ENCODE peak calls at places on chromosomes 16 and 17, in eight cellular contexts. O is lower lobe of right lung, W is AG09309, U is neural progenitor cell, N is nephron progenitor cell, P is DND-41, Y is stomach, F is uterus. C is an unnamed sample.

GRCh38 chr17:17749921-17750320 is 68.7 kb downstream of the RAI1 start:
- DNase-seq in O (no peak), W (no peak), U (peak), N (peak), P (peak), Y (peak), F (peak), C (no peak)

GRCh38 chr17:66707051-66707450 is 127.9 kb upstream of the CACNG5 start:
- DNase-seq in O (no peak), W (no peak), U (no peak), N (no peak), P (no peak), Y (no peak), F (no peak), C (no peak)

GRCh38 chr16:30957456-30958163 is at the start of gene SETD1A:
- DNase-seq in O (peak), W (peak), U (peak), N (peak), P (peak), Y (peak), F (peak), C (peak)

GRCh38 chr17:12958786-12959185 is 59.0 kb downstream of the ELAC2 start:
- DNase-seq in O (no peak), W (peak), U (no peak), N (no peak), P (no peak), Y (no peak), F (no peak), C (no peak)

GRCh38 chr16:5580772-5581171 is 483.2 kb upstream of the EEF2KMT start:
- DNase-seq in O (no peak), W (no peak), U (no peak), N (no peak), P (no peak), Y (no peak), F (no peak), C (no peak)

GRCh38 chr16:83363521-83363920 is 444.3 kb upstream of the HSBP1 start:
- DNase-seq in O (no peak), W (no peak), U (no peak), N (no peak), P (no peak), Y (no peak), F (no peak), C (no peak)

GRCh38 chr17:30530346-30531025 is 53.3 kb downstream of the GOSR1 start:
- DNase-seq in O (no peak), W (no peak), U (no peak), N (no peak), P (no peak), Y (no peak), F (no peak), C (no peak)

GRCh38 chr16:2514333-2515179 is 804 bp downstream of the ATP6V0C start:
- DNase-seq in O (no peak), W (no peak), U (peak), N (no peak), P (peak), Y (peak), F (no peak), C (no peak)

GRCh38 chr16:50038756-50039529 is 13.9 kb downstream of the CNEP1R1 start:
- DNase-seq in O (peak), W (no peak), U (no peak), N (no peak), P (no peak), Y (peak), F (no peak), C (no peak)

GRCh38 chr17:80822700-80823410 is 168.8 kb upstream of the CHMP6 start:
- DNase-seq in O (peak), W (no peak), U (no peak), N (no peak), P (peak), Y (no peak), F (peak), C (peak)

GRCh38 chr17:45841883-45842525 is 2.7 kb upstream of the SPPL2C start:
- DNase-seq in O (no peak), W (no peak), U (no peak), N (no peak), P (no peak), Y (no peak), F (no peak), C (no peak)

GRCh38 chr17:66172706-66173223 is 19.2 kb downstream of the CEP112 start:
- DNase-seq in O (no peak), W (no peak), U (no peak), N (no peak), P (no peak), Y (no peak), F (no peak), C (no peak)

GRCh38 chr17:76337413-76337777 is 16.3 kb downstream of the PRPSAP1 start:
- DNase-seq in O (no peak), W (no peak), U (no peak), N (no peak), P (no peak), Y (no peak), F (no peak), C (no peak)

GRCh38 chr16:71754652-71755051 is 30.2 kb upstream of the PHLPP2 start:
- DNase-seq in O (no peak), W (no peak), U (no peak), N (no peak), P (no peak), Y (no peak), F (no peak), C (no peak)

GRCh38 chr16:4403133-4403949 is 13.1 kb downstream of the CORO7 start:
- DNase-seq in O (peak), W (no peak), U (no peak), N (no peak), P (no peak), Y (no peak), F (peak), C (no peak)

GRCh38 chr17:1931759-1932579 is 93.2 kb downstream of the RTN4RL1 start:
- DNase-seq in O (no peak), W (no peak), U (peak), N (peak), P (no peak), Y (peak), F (no peak), C (peak)

GRCh38 chr16:397135-397661 is at the start of gene NME4:
- DNase-seq in O (no peak), W (no peak), U (peak), N (peak), P (peak), Y (no peak), F (no peak), C (no peak)

GRCh38 chr17:16973760-16974540 is 2.0 kb upstream of the TNFRSF13B start:
- DNase-seq in O (no peak), W (no peak), U (no peak), N (no peak), P (no peak), Y (no peak), F (no peak), C (no peak)

GRCh38 chr16:81752225-81752875 is 26.7 kb upstream of the PLCG2 start:
- DNase-seq in O (peak), W (no peak), U (no peak), N (no peak), P (no peak), Y (peak), F (no peak), C (no peak)

GRCh38 chr16:89642574-89642973 is 14.9 kb downstream of the CHMP1A start:
- DNase-seq in O (no peak), W (no peak), U (no peak), N (no peak), P (no peak), Y (no peak), F (no peak), C (no peak)

GRCh38 chr16:30541502-30542329 is 7.1 kb upstream of the ZNF747 start:
- DNase-seq in O (no peak), W (no peak), U (peak), N (no peak), P (no peak), Y (peak), F (no peak), C (no peak)

GRCh38 chr16:86396918-86397317 is 113.4 kb upstream of the FOXF1 start:
- DNase-seq in O (no peak), W (peak), U (no peak), N (peak), P (no peak), Y (no peak), F (peak), C (no peak)

GRCh38 chr16:80899804-80900592 is 95.6 kb upstream of the CDYL2 start:
- DNase-seq in O (peak), W (peak), U (no peak), N (no peak), P (no peak), Y (peak), F (peak), C (peak)

GRCh38 chr17:67602439-67602838 is 115.3 kb upstream of the NOL11 start:
- DNase-seq in O (no peak), W (no peak), U (no peak), N (peak), P (no peak), Y (no peak), F (no peak), C (no peak)

GRCh38 chr17:43219746-43220380 is 8.2 kb downstream of the TMEM106A start:
- DNase-seq in O (no peak), W (no peak), U (no peak), N (no peak), P (no peak), Y (no peak), F (no peak), C (no peak)

GRCh38 chr16:23432176-23433128 is 20.5 kb downstream of the COG7 start:
- DNase-seq in O (no peak), W (no peak), U (no peak), N (no peak), P (no peak), Y (no peak), F (no peak), C (no peak)

GRCh38 chr16:57325458-57325857 is 33.1 kb upstream of the CCL22 start:
- DNase-seq in O (no peak), W (no peak), U (no peak), N (no peak), P (no peak), Y (no peak), F (no peak), C (no peak)

GRCh38 chr17:67456889-67457288 is 79.8 kb downstream of the PITPNC1 start:
- DNase-seq in O (no peak), W (no peak), U (no peak), N (no peak), P (no peak), Y (no peak), F (no peak), C (no peak)

GRCh38 chr17:28363186-28363585 is 1.8 kb downstream of the SEBOX start:
- DNase-seq in O (no peak), W (no peak), U (no peak), N (no peak), P (no peak), Y (no peak), F (no peak), C (no peak)

DNA sequence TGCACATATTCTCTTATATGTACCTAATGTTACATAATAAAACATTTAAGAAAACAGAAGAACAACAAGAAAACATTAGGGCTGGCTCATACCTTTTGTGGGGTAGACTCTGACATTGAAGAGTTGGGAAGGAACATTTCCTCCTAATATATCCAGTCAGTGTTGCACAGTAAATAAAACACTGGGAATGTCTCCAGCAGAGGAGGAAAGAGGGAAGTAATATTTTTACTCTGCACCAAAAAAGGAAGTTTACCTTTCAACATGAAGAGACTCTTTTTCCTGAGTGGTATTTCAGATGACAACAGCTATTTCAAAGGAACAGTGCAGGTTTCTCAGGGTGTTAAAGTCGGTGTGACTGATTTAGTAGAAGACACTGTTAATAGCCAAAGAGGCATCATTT is 31.9 kb downstream of the EPN2 start:
- DNase-seq in O (no peak), W (no peak), U (no peak), N (no peak), P (no peak), Y (no peak), F (no peak), C (peak)
- TF ChIP-seq CTCF in O (no peak), W (no peak), U (no peak), N (no peak), P (no peak), Y (no peak), F (no peak), C (no peak)

GRCh38 chr16:22186517-22186916 is 19.6 kb upstream of the EEF2K start:
- DNase-seq in O (no peak), W (no peak), U (peak), N (peak), P (no peak), Y (no peak), F (no peak), C (no peak)

GRCh38 chr16:22181843-22182242 is 19.5 kb downstream of the SDR42E2 start:
- DNase-seq in O (no peak), W (no peak), U (no peak), N (no peak), P (no peak), Y (no peak), F (no peak), C (no peak)

GRCh38 chr16:22184615-22184968 is 21.5 kb upstream of the EEF2K start:
- DNase-seq in O (no peak), W (no peak), U (no peak), N (no peak), P (no peak), Y (no peak), F (no peak), C (no peak)

GRCh38 chr16:22183335-22183734 is 21.0 kb downstream of the SDR42E2 start:
- DNase-seq in O (no peak), W (no peak), U (no peak), N (no peak), P (no peak), Y (no peak), F (no peak), C (no peak)

DNA sequence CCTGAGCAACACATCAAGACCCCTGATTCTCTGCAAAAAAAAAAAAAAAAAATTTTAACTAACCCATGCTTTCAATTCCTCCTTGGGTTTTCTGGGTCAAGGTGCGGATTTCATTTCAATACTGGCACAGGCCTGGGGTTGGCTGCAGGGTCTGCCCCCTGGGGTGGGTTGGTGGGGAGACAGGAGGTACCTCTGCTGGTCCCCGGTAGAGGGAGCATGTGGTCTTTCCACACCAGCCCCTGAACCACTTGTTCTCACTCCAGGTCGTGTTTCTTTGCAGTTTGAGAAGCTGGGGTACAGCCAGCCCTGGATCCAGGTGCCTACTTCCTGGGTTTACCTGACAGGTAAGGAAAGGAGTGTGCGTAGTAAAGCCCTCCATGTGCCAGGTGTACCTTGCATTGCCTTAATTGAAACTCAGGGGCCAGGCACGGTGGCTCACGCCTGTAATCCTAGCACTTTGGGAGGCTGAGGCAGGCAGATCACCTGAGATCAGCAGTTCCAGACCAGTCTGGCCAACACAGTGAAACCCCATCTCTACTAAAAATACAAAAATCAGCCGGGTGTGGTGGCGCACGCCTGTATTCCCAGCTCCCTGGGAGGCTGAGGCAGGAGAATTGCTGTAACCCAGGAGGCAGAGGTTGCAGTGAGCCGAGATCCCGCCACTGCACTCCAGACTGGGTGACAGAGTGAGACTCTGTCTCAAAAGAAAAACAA is 21.8 kb downstream of the SDR42E2 start:
- DNase-seq in O (no peak), W (no peak), U (peak), N (peak), P (peak), Y (no peak), F (no peak), C (no peak)
- TF ChIP-seq CTCF in O (peak), W (peak), U (peak), N (peak), P (peak), Y (no peak), F (no peak), C (peak)

DNA sequence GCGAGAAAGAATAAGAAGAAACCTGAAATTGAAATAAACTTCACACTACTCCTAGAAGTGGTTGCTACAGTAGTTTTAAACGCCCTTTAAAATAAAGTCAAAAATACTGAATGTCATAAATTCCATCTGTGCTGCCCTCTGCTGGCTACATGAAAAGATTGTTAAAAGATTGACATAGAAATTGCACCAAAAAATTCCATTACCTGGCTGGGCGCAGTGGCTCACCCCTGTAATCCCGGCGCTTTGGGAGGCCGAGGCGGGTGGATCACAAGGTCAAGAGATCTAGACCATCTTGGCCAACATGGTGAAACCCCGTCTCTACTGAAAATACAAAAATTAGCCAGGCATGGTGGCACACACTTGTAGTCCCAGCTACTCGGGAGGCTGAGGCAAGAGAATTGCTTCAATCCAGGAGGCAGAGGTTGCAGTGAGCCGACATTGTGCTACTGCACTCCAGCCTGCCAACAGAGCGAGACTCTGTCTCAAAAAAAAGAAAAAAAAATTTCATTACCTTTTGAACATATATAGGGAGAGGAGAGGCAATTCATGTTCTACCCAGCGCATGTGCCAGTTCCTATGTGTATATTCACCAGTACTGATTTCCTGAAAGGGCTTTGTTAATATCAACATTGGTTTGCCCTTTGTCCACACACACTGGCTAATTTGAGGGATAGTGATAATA is 36.5 kb downstream of the CYTH1 start:
- DNase-seq in O (no peak), W (no peak), U (peak), N (peak), P (peak), Y (no peak), F (no peak), C (no peak)
- TF ChIP-seq CTCF in O (peak), W (peak), U (peak), N (peak), P (peak), Y (no peak), F (peak), C (peak)

GRCh38 chr17:58339775-58340622 is 11.4 kb upstream of the TSPOAP1 start:
- DNase-seq in O (no peak), W (no peak), U (no peak), N (no peak), P (peak), Y (no peak), F (no peak), C (no peak)

GRCh38 chr17:58337600-58338453 is 9.2 kb upstream of the TSPOAP1 start:
- DNase-seq in O (peak), W (peak), U (peak), N (peak), P (peak), Y (peak), F (peak), C (no peak)

GRCh38 chr17:58338907-58339774 is 10.5 kb upstream of the TSPOAP1 start:
- DNase-seq in O (peak), W (no peak), U (peak), N (peak), P (peak), Y (no peak), F (no peak), C (no peak)

GRCh38 chr17:58337126-58337599 is 8.6 kb upstream of the TSPOAP1 start:
- DNase-seq in O (no peak), W (no peak), U (no peak), N (no peak), P (peak), Y (no peak), F (no peak), C (no peak)

GRCh38 chr17:58338454-58338841 is 9.9 kb upstream of the TSPOAP1 start:
- DNase-seq in O (no peak), W (no peak), U (no peak), N (no peak), P (no peak), Y (no peak), F (no peak), C (no peak)
- TF ChIP-seq CTCF in O (no peak), W (no peak), U (peak), N (no peak), P (peak), Y (no peak), F (no peak), C (no peak)

GRCh38 chr17:79510071-79510470 is 100.8 kb downstream of the RBFOX3 start:
- DNase-seq in O (no peak), W (no peak), U (no peak), N (no peak), P (no peak), Y (no peak), F (no peak), C (no peak)

GRCh38 chr17:79511471-79511870 is 99.4 kb downstream of the RBFOX3 start:
- DNase-seq in O (no peak), W (no peak), U (no peak), N (no peak), P (no peak), Y (no peak), F (no peak), C (no peak)

GRCh38 chr17:79508291-79508716 is 102.5 kb downstream of the RBFOX3 start:
- DNase-seq in O (no peak), W (no peak), U (no peak), N (no peak), P (no peak), Y (no peak), F (no peak), C (no peak)

GRCh38 chr17:79509008-79509407 is 101.8 kb downstream of the RBFOX3 start:
- DNase-seq in O (no peak), W (no peak), U (no peak), N (no peak), P (no peak), Y (no peak), F (no peak), C (no peak)

DNA sequence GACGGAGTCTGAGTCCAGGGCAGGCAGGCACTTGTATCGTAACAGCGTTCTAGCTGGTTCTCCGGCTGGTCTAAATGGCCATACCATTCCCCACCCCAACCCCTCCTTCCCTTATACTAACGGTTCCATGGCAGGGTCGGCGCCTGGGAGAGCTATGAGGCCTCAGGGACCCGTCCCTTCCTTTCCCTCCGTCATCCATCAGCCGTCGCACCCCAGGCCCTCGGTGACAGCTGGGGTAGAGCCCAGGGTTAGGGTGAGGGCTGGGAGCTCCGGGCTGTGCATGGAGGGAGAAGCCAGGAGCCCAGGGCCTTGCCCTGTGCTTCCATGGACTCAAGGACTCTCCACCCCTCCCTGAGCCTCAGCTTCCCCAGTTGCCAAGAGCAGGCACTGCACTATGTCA is 101.4 kb downstream of the RBFOX3 start:
- DNase-seq in O (no peak), W (no peak), U (no peak), N (no peak), P (no peak), Y (no peak), F (no peak), C (no peak)
- TF ChIP-seq CTCF in O (no peak), W (no peak), U (no peak), N (no peak), P (no peak), Y (no peak), F (no peak), C (no peak)

C was measured in LNCaP clone FGC.